ENCODE peak calls at places on chromosome 17, in nine cellular contexts. D, V, I, Q, M, F, H, C and N are unnamed samples.

GRCh38 chr17:36592316-36592710 is 634 bp downstream of the DHRS11 start:
- DNase-seq in D (peak; percentile 21), V (no peak), I (no peak), Q (no peak), M (no peak), F (no peak), H (no peak), C (no peak), N (peak; percentile 25)

GRCh38 chr17:71427801-71428200 is 693.0 kb upstream of the SOX9 start:
- DNase-seq in D (no peak), V (no peak), I (no peak), Q (no peak), M (no peak), F (no peak), H (no peak), C (no peak), N (no peak)

GRCh38 chr17:30426292-30426691 is 47.6 kb downstream of the CPD start:
- DNase-seq in D (no peak), V (no peak), I (no peak), Q (no peak), M (no peak), F (no peak), H (no peak), C (no peak), N (no peak)

GRCh38 chr17:3512512-3513171 is 36.8 kb downstream of the ASPA start:
- DNase-seq in D (no peak), V (no peak), I (no peak), Q (no peak), M (no peak), F (no peak), H (no peak), C (no peak), N (no peak)

GRCh38 chr17:18984273-18985114 is 20.1 kb downstream of the FAM83G start:
- DNase-seq in D (no peak), V (no peak), I (no peak), Q (no peak), M (no peak), F (no peak), H (no peak), C (no peak), N (no peak)

GRCh38 chr17:40345161-40346034 is 19.1 kb downstream of the GJD3 start:
- DNase-seq in D (no peak), V (peak; percentile 69), I (peak; percentile 31), Q (no peak), M (no peak), F (no peak), H (no peak), C (no peak), N (no peak)

GRCh38 chr17:35243459-35244204 is 760 bp downstream of the SLFN5 start:
- DNase-seq in D (no peak), V (peak; percentile 84), I (peak; percentile 40), Q (peak; percentile 15), M (peak; percentile 40), F (no peak), H (peak; percentile 32), C (peak; percentile 34), N (peak; percentile 54)

GRCh38 chr17:79028496-79029326 is 4.7 kb downstream of the C1QTNF1 start:
- DNase-seq in D (no peak), V (no peak), I (no peak), Q (no peak), M (no peak), F (no peak), H (no peak), C (no peak), N (no peak)

GRCh38 chr17:75864448-75864871 is 9.3 kb upstream of the WBP2 start:
- DNase-seq in D (peak; percentile 29), V (peak; percentile 90), I (no peak), Q (no peak), M (peak; percentile 79), F (no peak), H (no peak), C (peak; percentile 15), N (peak; percentile 94)